ENCODE peak calls at places on chromosomes 1 and 21, in four cellular contexts. One of them, this sample, is unnamed.

GRCh38 chr1:113608371-113608770 is 150.9 kb downstream of the PHTF1 start:
- DNase-seq in tibial artery: no peak
- DNase-seq in SHP77 treated with DMSO at 0.1 percent for 48 hours: no peak
- DNase-seq in AG10803: no peak
- DNase-seq in this sample: no peak

GRCh38 chr1:167784876-167785550 is 63.2 kb downstream of the MPZL1 start:
- DNase-seq in tibial artery: no peak
- DNase-seq in SHP77 treated with DMSO at 0.1 percent for 48 hours: no peak
- DNase-seq in AG10803: no peak
- DNase-seq in this sample: no peak

GRCh38 chr1:245155186-245156040 is 628 bp downstream of the KIF26B start:
- DNase-seq in tibial artery: no peak
- DNase-seq in AG10803: peak; percentile 18
- DNase-seq in SHP77 treated with DMSO at 0.1 percent for 48 hours: peak; percentile 26
- DNase-seq in this sample: no peak

GRCh38 chr1:19646366-19646765 is 2.3 kb downstream of the NBL1 start:
- DNase-seq in tibial artery: no peak
- DNase-seq in SHP77 treated with DMSO at 0.1 percent for 48 hours: no peak
- DNase-seq in AG10803: no peak
- DNase-seq in this sample: no peak

GRCh38 chr1:177021741-177022140 is 142.8 kb downstream of the ASTN1 start:
- DNase-seq in SHP77 treated with DMSO at 0.1 percent for 48 hours: no peak
- DNase-seq in tibial artery: no peak
- DNase-seq in AG10803: no peak
- DNase-seq in this sample: no peak

GRCh38 chr1:81230983-81231728 is 569.6 kb upstream of the ADGRL2 start:
- DNase-seq in tibial artery: no peak
- DNase-seq in AG10803: no peak
- DNase-seq in SHP77 treated with DMSO at 0.1 percent for 48 hours: no peak
- DNase-seq in this sample: no peak

GRCh38 chr1:85200870-85201339 is at the start of gene SYDE2:
- DNase-seq in SHP77 treated with DMSO at 0.1 percent for 48 hours: peak; percentile 59
- DNase-seq in tibial artery: peak; percentile 68
- DNase-seq in AG10803: peak; percentile 70
- DNase-seq in this sample: no peak

GRCh38 chr21:37257526-37257966 is 9.6 kb downstream of the VPS26C start:
- DNase-seq in SHP77 treated with DMSO at 0.1 percent for 48 hours: no peak
- DNase-seq in tibial artery: no peak
- DNase-seq in AG10803: peak; percentile 28
- DNase-seq in this sample: no peak